ENCODE peak calls at places on chromosomes 7 and 10, in seven cellular contexts. Q, W, P, I, C, S and G are unnamed samples.

GRCh38 chr7:8536431-8536830 is 103.0 kb downstream of the NXPH1 start:
- DNase-seq in Q (no peak), W (no peak), P (no peak), I (no peak), C (no peak), S (no peak), G (no peak)

GRCh38 chr10:1328951-1329614 is 272.9 kb downstream of the WDR37 start:
- DNase-seq in Q (no peak), W (no peak), P (no peak), I (no peak), C (no peak), S (peak; percentile 13), G (no peak)

GRCh38 chr10:1170867-1171180 is 114.6 kb downstream of the WDR37 start:
- DNase-seq in Q (no peak), W (no peak), P (no peak), I (no peak), C (no peak), S (no peak), G (no peak)

GRCh38 chr10:49534670-49535381 is 4.1 kb downstream of the ERCC6 start:
- DNase-seq in Q (no peak), W (peak; percentile 91), P (no peak), I (no peak), C (no peak), S (no peak), G (no peak)

GRCh38 chr10:84587789-84588188 is 259.4 kb downstream of the CCSER2 start:
- DNase-seq in Q (no peak), W (no peak), P (no peak), I (no peak), C (no peak), S (peak; percentile 35), G (peak; percentile 44)

GRCh38 chr7:140672382-140673062 is at the start of gene ADCK2:
- DNase-seq in Q (peak; percentile 98), W (no peak), P (no peak), I (no peak), C (peak; percentile 99), S (no peak), G (no peak)

GRCh38 chr10:120460776-120461175 is 3.7 kb downstream of the PLPP4 start:
- DNase-seq in Q (peak; percentile 9), W (no peak), P (no peak), I (no peak), C (no peak), S (no peak), G (no peak)

GRCh38 chr10:44913312-44914079 is 2.4 kb downstream of the TMEM72 start:
- DNase-seq in Q (peak; percentile 76), W (no peak), P (no peak), I (no peak), C (no peak), S (no peak), G (no peak)

GRCh38 chr10:43785252-43785651 is 136.6 kb upstream of the ZNF32 start:
- DNase-seq in Q (peak; percentile 9), W (no peak), P (peak; percentile 4), I (peak; percentile 21), C (no peak), S (no peak), G (no peak)

GRCh38 chr7:79455173-79455790 is 1.8 kb upstream of the MAGI2 start:
- DNase-seq in Q (no peak), W (no peak), P (no peak), I (no peak), C (no peak), S (no peak), G (no peak)

GRCh38 chr7:155489862-155490696 is 32.1 kb downstream of the EN2 start:
- DNase-seq in Q (no peak), W (no peak), P (no peak), I (no peak), C (peak; percentile 47), S (peak; percentile 73), G (no peak)

GRCh38 chr10:89644691-89644966 is 413 bp downstream of the PANK1 start:
- DNase-seq in Q (no peak), W (no peak), P (no peak), I (no peak), C (no peak), S (no peak), G (no peak)

GRCh38 chr10:102452672-102453340 is 1.5 kb upstream of the C10orf95 start:
- DNase-seq in Q (peak; percentile 36), W (no peak), P (peak; percentile 69), I (no peak), C (no peak), S (no peak), G (no peak)

GRCh38 chr7:45718464-45719330 is 144.5 kb downstream of the ADCY1 start:
- DNase-seq in Q (no peak), W (no peak), P (no peak), I (no peak), C (no peak), S (peak; percentile 44), G (no peak)

GRCh38 chr10:118471863-118472262 is 123.6 kb downstream of the PRLHR start:
- DNase-seq in Q (no peak), W (no peak), P (no peak), I (no peak), C (no peak), S (no peak), G (no peak)

GRCh38 chr7:147405621-147406020 is 1184.9 kb upstream of the C7orf33 start:
- DNase-seq in Q (no peak), W (no peak), P (no peak), I (no peak), C (no peak), S (no peak), G (no peak)

GRCh38 chr10:4532467-4532866 is 293.5 kb upstream of the AKR1E2 start:
- DNase-seq in Q (no peak), W (no peak), P (no peak), I (no peak), C (no peak), S (no peak), G (no peak)

GRCh38 chr10:58393317-58393716 is 8.1 kb downstream of the TFAM start:
- DNase-seq in Q (no peak), W (no peak), P (no peak), I (no peak), C (no peak), S (no peak), G (no peak)

GRCh38 chr7:23396222-23396621 is 74.1 kb downstream of the IGF2BP3 start:
- DNase-seq in Q (no peak), W (no peak), P (no peak), I (no peak), C (no peak), S (no peak), G (no peak)

GRCh38 chr7:137579913-137580640 is 236.5 kb upstream of the PTN start:
- DNase-seq in Q (no peak), W (no peak), P (no peak), I (no peak), C (no peak), S (no peak), G (no peak)

GRCh38 chr7:32496052-32496813 is 944 bp downstream of the AVL9 start:
- DNase-seq in Q (peak; percentile 23), W (no peak), P (no peak), I (no peak), C (peak; percentile 44), S (no peak), G (no peak)

GRCh38 chr10:93224005-93224779 is 150.5 kb downstream of the CYP26A1 start:
- DNase-seq in Q (no peak), W (peak; percentile 3), P (no peak), I (no peak), C (no peak), S (no peak), G (no peak)
- TF ChIP-seq YY1 in Q (no peak), W (no peak), P (no peak), I (no peak), C (no peak), S (no peak), G (no peak)

DNA sequence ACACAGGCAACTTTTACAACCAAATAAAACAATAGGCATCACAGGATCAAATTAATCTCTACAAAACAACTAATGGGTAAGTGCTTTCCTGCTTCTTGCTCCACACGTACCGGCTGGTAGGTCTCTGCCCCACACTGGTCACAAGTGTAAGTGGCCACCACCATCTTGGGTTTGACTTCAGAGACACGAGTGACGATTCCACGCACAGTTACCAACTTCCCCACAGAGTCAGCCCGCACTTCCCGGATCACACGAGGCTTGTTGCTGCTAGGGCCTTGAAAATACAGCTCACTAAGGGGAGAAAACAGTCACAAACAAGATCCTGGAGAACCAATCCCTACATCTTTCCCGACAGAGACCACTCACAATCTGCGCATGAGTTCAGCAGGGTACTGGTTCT is 2.3 kb downstream of the MCM7 start:
- DNase-seq in Q (no peak), W (no peak), P (no peak), I (no peak), C (no peak), S (no peak), G (no peak)
- H3K36me3 ChIP-seq in Q (peaks cover 74% of the 10 kb centered on the region), W (peaks cover 39% of the 10 kb centered on the region), P (peaks cover 60% of the 10 kb centered on the region), I (peaks cover 56% of the 10 kb centered on the region), C (peaks cover 54% of the 10 kb centered on the region), S (peaks cover 64% of the 10 kb centered on the region), G (peaks cover 64% of the 10 kb centered on the region)

DNA sequence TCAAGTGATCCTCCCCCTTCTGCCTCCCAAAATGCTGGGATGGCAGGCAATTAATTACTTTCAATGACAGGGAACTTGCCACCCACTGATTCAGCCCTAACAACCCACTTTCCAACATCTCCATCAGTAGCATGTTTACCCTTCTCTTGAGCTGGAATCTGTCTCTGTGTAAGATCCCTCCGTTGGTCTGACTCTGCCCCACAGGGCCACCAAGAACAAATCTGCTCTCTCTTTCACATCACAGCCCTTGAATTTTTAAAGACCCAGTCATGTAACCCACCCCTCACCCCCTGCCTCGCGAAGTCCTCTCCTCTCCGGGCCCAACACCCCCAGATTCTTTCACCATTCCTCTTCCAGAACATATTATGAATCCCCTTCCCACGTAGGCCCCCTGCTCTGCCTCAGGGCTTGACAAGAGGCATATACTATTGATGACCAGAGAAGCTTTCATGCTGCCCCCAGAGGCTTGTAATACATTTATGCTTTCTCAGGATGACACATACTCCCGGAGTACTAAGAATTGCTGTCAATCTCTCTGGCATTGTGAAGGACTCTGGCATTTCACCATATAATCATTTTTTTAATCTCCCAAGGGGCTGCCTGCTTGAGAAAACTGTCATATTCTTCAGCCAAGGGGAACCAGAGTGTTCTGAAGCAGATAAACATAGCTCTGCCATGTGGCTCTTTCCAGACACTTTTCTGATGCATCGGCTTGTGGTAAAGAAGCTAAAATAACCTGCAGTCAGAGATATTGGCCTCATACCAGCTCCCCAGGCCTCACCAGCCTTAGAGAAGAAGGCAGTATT is 179.2 kb upstream of the AUTS2 start:
- DNase-seq in Q (no peak), W (no peak), P (no peak), I (no peak), C (no peak), S (no peak), G (no peak)
- H3K9ac ChIP-seq in Q (no peak overlapping the region), W (no peak overlapping the region), P (no peak overlapping the region), I (no peak overlapping the region), C (no peak overlapping the region), S (no peak overlapping the region), G (no peak overlapping the region)

DNA sequence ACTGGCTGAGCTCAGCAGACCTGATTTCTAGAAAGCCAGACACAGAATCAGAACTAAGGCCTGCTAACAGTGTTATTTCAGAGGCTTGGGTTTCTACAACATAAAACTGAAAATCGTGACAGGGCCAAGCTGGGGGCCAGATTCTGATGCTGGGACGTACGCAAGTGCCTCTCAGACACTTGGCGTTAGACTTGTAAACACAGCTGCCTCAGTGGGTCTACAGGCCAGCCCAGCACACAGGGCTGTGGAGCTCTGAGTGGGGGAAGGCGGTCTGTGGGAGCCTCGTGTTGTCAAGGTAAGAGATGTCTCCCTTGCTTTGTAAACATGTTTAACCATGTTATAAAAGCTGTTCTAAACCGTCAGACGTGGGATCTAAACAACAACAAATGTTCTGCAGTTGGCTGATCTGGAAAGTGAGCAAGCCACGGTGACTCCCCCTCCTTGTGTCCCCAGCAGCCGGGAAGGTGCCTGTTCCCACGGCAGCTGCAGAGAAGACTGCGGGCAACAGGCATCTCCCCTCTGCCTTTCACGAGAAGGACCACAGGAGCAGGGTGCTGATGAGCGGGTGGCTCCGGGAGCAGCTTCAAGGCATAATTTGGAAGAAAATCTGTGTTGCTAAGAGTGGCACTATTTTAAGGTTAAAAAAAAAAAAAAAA is 67.8 kb downstream of the ZRANB1 start:
- DNase-seq in Q (no peak), W (no peak), P (no peak), I (no peak), C (no peak), S (no peak), G (no peak)
- TF ChIP-seq YY1 in Q (no peak), W (no peak), P (no peak), I (no peak), C (no peak), S (no peak), G (no peak)